ENCODE peak calls at places on chromosome 3, in five cellular contexts. B, L, A, I and O are unnamed samples. For H3K4me1 and H3K27me3, the result is how much of the 10 kb centered on the place peaks cover.

GRCh38 chr3:113783463-113783862 is 36.6 kb downstream of the ATP6V1A start:
- DNase-seq in L (peak), I (no peak), B (no peak), A (no peak), O (no peak)

GRCh38 chr3:37147676-37148075 is 26.7 kb downstream of the LRRFIP2 start:
- DNase-seq in A (no peak), I (no peak), L (no peak), B (no peak), O (no peak)

GRCh38 chr3:106827515-106828213 is 549.6 kb upstream of the CCDC54 start:
- DNase-seq in B (no peak), L (peak), I (no peak), A (no peak), O (no peak)

GRCh38 chr3:45560270-45561020 is 34.1 kb upstream of the LIMD1 start:
- DNase-seq in I (peak), A (peak), B (peak), L (peak), O (no peak)

GRCh38 chr3:156483426-156483825 is 71.5 kb downstream of the SSR3 start:
- DNase-seq in I (no peak), L (peak), A (no peak), B (no peak), O (no peak)

GRCh38 chr3:119296723-119297122 is 2.5 kb downstream of the ARHGAP31 start:
- DNase-seq in I (no peak), B (no peak), A (no peak), L (no peak), O (no peak)

GRCh38 chr3:27216955-27217552 is 152.1 kb downstream of the NEK10 start:
- DNase-seq in A (no peak), L (peak), I (no peak), B (no peak), O (no peak)

GRCh38 chr3:63809607-63810006 is 9.5 kb upstream of the C3orf49 start:
- DNase-seq in B (no peak), A (no peak), I (no peak), L (peak), O (no peak)

GRCh38 chr3:20052851-20053250 is 12.6 kb downstream of the KAT2B start:
- DNase-seq in B (no peak), L (no peak), A (no peak), I (no peak), O (no peak)
- H3K4me1 ChIP-seq in B (half or more), L (under half), A (under half), I (half or more), O (half or more)

GRCh38 chr3:123684636-123685035 is 99.8 kb upstream of the HACD2 start:
- DNase-seq in A (no peak), B (no peak), L (no peak), I (no peak), O (no peak)
- H3K27me3 ChIP-seq in A (under half), B (under half), L (under half), I (under half), O (under half)

GRCh38 chr3:4494807-4495200 is 1.7 kb downstream of the ITPR1 start:
- DNase-seq in I (no peak), B (no peak), A (no peak), L (no peak), O (no peak)

GRCh38 chr3:4491873-4492239 is 1.3 kb upstream of the ITPR1 start:
- DNase-seq in B (no peak), A (no peak), L (no peak), I (no peak), O (no peak)

GRCh38 chr3:4493931-4494806 is 1.0 kb downstream of the ITPR1 start:
- DNase-seq in A (peak), B (no peak), L (peak), I (peak), O (no peak)

GRCh38 chr3:4493008-4493930 is at the start of gene ITPR1:
- DNase-seq in I (peak), A (peak), B (peak), L (peak), O (no peak)

DNA sequence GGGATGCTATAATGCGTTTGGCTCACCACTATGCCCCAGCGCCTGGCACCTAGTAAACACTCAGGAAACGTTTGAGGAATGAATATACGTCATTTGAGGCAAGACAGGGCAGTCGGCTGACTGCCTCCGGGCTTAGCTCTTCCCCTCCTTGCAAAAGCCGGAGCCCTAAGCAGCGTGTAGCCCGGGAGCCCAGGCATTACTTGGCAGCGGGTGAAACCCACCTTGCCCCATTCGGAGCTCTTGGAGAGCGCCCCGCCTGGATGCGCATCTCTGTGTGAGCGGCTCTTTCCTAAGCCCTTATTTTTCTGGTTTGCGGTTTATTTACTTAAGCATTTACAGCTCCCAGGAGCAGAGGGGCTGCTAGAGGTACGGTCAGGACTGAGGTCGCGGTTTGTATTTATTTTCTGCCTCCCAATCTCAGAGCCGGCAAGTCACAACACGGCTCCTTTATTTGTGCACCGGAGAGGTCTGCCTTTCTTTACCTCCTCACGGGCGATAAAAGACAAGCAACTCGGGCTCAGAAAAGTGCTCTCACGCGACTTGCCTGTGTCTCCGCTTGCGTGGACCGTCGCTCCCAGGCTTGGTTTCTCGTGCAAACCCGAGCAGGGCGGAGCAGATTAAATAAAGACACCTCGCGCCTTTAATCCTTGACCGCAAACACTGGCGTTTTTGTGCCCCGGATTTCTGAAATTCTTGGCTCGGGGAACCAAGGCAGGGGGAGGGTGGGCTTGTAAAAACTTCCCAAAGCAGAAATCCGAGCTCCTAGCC is 724 bp upstream of the ITPR1 start:
- DNase-seq in L (peak), I (peak), B (peak), A (peak), O (no peak)
- TF ChIP-seq POLR2A in L (no peak), I (no peak), B (no peak), A (no peak), O (no peak)

GRCh38 chr3:152438706-152439105 is 170.0 kb downstream of the MBNL1 start:
- DNase-seq in L (no peak), I (no peak), B (no peak), A (no peak), O (no peak)
- H3K4me1 ChIP-seq in L (under half), I (half or more), B (under half), A (under half), O (under half)

DNA sequence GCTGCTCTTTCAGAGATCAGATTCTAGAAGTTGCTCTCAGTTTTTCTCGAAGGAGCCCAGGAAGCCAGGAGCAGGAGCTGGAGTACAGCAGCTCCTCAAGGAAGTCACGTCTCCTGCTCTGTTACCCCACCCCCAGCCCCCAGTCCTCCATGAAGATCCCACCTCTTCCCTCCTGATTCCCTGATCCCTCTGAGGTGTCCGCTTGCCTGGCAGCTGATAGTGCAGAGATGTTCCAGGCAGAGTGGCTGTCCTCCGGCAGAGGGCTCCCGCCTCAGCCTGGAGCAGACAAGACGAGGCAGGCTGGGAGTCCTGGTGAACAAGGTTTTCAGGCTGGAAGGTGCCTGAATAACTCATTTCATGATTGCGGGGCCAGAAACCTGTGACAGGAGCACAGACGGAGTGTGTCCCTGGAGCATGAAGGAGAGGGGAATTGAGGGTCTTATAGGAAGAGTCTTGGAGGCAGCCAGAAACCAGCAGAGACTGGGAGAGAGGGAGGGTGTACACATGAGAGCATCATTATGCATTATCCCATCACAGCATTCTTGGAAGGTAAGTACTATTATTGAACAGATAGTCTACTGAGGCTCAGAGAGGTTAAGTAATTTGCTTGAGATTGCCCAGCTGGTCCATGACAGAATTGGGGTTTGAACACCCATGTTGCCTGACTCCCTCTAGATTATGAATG is 1.2 kb downstream of the HRH1 start:
- DNase-seq in L (peak), B (peak), I (peak), A (peak), O (peak)
- H3K27me3 ChIP-seq in L (under half), B (under half), I (under half), A (under half), O (under half)

GRCh38 chr3:57756022-57756527 is at the start of gene SLMAP:
- DNase-seq in B (peak), A (peak), I (peak), L (peak), O (peak)
- TF ChIP-seq POLR2A in B (peak), A (peak), I (peak), L (peak), O (no peak)

DNA sequence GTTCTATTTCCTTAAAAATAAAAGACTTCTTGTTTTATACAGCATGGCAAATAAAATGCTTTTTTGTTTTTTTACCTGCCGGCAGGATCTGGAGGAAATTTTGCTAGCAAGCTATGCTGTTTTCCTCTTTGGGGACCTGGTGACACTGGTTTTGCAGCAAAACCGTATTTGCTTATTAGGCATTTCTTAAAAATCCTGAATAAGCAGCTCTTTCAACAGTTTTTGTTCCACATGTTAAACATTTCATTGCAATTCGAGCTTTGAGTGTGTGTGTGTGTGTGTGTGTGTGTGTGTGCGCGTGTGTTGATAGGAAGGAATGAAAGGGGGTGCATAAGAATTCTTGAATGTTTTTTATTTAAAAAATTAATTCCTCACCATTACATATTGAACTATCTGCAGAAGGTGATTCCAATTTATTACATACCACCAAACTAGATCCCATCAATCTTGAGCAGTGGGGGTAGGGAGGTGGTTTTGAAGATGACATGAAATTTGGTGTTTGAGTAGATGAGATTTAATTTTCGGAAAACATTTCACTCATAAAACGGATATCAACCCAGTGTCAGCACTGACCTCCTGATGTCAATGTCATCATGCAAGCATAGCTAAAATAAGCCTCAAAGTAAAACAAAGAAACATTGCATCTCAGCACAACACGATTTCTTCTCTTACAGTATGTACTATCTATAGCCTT is 17.2 kb downstream of the ZBTB38 start:
- DNase-seq in A (no peak), B (no peak), I (no peak), L (peak), O (no peak)
- H3K4me1 ChIP-seq in A (under half), B (under half), I (under half), L (under half), O (under half)

GRCh38 chr3:13073976-13074375 is 747 bp upstream of the IQSEC1 start:
- DNase-seq in L (no peak), I (no peak), A (no peak), B (no peak), O (no peak)

GRCh38 chr3:13075318-13075717 is 2.1 kb upstream of the IQSEC1 start:
- DNase-seq in I (no peak), L (no peak), B (no peak), A (no peak), O (no peak)

GRCh38 chr3:13071695-13072094 is 1.5 kb downstream of the IQSEC1 start:
- DNase-seq in L (no peak), I (no peak), A (no peak), B (no peak), O (no peak)

GRCh38 chr3:13072239-13073041 is 789 bp downstream of the IQSEC1 start:
- DNase-seq in B (no peak), I (peak), A (no peak), L (peak), O (no peak)

GRCh38 chr3:13073042-13073906 is at the start of gene IQSEC1:
- DNase-seq in I (peak), A (peak), L (peak), B (no peak), O (no peak)
- H3K27me3 ChIP-seq in I (under half), A (under half), L (half or more), B (under half), O (under half)